ENCODE peak calls at places on chromosome 9, in seven cellular contexts. V is HepG2, Z is transverse colon, K is spleen, L is stomach, O is esophagus muscularis mucosa, B is prostate gland. J is an unnamed sample.

GRCh38 chr9:11726659-11727058 is 966.5 kb upstream of the TYRP1 start:
- DNase-seq in V (no peak), Z (no peak), K (no peak), L (no peak), O (no peak), B (no peak), J (no peak)

GRCh38 chr9:6632516-6633328 is 12.8 kb downstream of the GLDC start:
- DNase-seq in V (peak), Z (peak), K (peak), L (no peak), O (no peak), B (no peak), J (no peak)

GRCh38 chr9:120528834-120529233 is 51.1 kb downstream of the CDK5RAP2 start:
- DNase-seq in V (no peak), Z (no peak), K (no peak), L (no peak), O (no peak), B (no peak), J (no peak)

GRCh38 chr9:76456202-76456926 is 2.6 kb upstream of the GCNT1 start:
- DNase-seq in V (peak), Z (peak), K (peak), L (peak), O (no peak), B (peak), J (no peak)

GRCh38 chr9:95004452-95005275 is 278.2 kb downstream of the AOPEP start:
- DNase-seq in V (peak), Z (peak), K (peak), L (peak), O (no peak), B (peak), J (peak)

GRCh38 chr9:15416880-15417279 is 5.8 kb upstream of the SNAPC3 start:
- DNase-seq in V (peak), Z (peak), K (no peak), L (peak), O (no peak), B (no peak), J (no peak)

GRCh38 chr9:89663264-89663970 is 58.6 kb downstream of the GADD45G start:
- DNase-seq in V (no peak), Z (no peak), K (peak), L (no peak), O (no peak), B (no peak), J (peak)

GRCh38 chr9:108761530-108762347 is 94.0 kb downstream of the ACTL7B start:
- DNase-seq in V (peak), Z (peak), K (no peak), L (peak), O (no peak), B (peak), J (peak)

GRCh38 chr9:95494022-95494415 is 22.8 kb downstream of the PTCH1 start:
- DNase-seq in V (no peak), Z (peak), K (peak), L (no peak), O (no peak), B (no peak), J (no peak)

GRCh38 chr9:115952667-115953316 is 200.8 kb upstream of the PAPPA start:
- DNase-seq in V (peak), Z (no peak), K (no peak), L (no peak), O (no peak), B (no peak), J (no peak)

GRCh38 chr9:83965350-83966208 is 14.4 kb downstream of the HNRNPK start:
- DNase-seq in V (peak), Z (no peak), K (no peak), L (no peak), O (no peak), B (no peak), J (no peak)

GRCh38 chr9:15277400-15278137 is 29.4 kb downstream of the TTC39B start:
- DNase-seq in V (peak), Z (no peak), K (no peak), L (no peak), O (no peak), B (no peak), J (no peak)

GRCh38 chr9:89885156-89885555 is 280.3 kb downstream of the GADD45G start:
- DNase-seq in V (no peak), Z (no peak), K (peak), L (peak), O (peak), B (no peak), J (peak)

GRCh38 chr9:29393064-29393463 is 1819.8 kb upstream of the C9orf72 start:
- DNase-seq in V (no peak), Z (no peak), K (no peak), L (no peak), O (no peak), B (no peak), J (no peak)

GRCh38 chr9:124297553-124297905 is 39.8 kb downstream of the NEK6 start:
- DNase-seq in V (peak), Z (peak), K (no peak), L (peak), O (no peak), B (peak), J (peak)

GRCh38 chr9:102185962-102186361 is 447.5 kb upstream of the GRIN3A start:
- DNase-seq in V (no peak), Z (no peak), K (no peak), L (no peak), O (no peak), B (no peak), J (no peak)

GRCh38 chr9:118223111-118223510 is 518.9 kb downstream of the TLR4 start:
- DNase-seq in V (no peak), Z (no peak), K (no peak), L (no peak), O (no peak), B (no peak), J (no peak)

GRCh38 chr9:7936201-7936600 is 136.6 kb upstream of the DMAC1 start:
- DNase-seq in V (no peak), Z (no peak), K (no peak), L (no peak), O (no peak), B (no peak), J (no peak)

GRCh38 chr9:92738661-92739081 is 26.0 kb downstream of the BICD2 start:
- DNase-seq in V (no peak), Z (no peak), K (peak), L (peak), O (no peak), B (peak), J (no peak)

DNA sequence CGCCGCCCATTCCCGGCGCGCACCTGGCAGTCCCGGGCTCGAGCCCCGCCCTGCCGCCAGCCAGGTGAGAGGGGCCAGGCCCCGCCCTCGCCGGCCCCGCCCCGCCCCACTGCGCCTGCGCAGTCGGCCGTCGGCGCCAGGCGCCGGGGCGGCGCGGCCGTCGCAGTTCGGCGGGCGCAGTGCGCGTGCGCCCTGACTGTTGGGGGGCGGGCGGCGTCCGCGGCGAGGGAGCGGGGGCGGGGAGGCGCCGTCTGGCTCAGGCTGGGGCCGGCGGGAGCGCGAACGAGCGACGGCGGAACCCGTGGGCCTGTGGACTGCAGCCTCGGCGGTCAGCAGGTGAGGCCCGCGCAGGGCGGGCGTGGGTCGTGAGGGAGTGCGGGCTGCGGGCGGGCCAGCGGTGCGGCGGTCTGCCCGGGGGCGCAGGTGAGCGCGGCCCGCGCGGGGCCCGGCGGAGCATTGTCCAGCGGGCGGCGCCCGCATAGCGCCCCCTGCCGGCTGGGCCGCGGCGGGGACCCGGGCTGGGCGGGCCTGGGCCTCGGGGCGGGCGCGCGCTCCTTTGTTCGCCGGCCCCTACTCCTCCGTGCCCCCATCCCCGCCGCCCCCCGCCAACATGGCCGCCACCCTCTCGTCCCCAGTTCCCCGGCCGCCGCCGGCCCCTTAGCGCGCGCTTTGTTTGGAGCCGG is at the start of gene SPIN1:
- DNase-seq in V (peak), Z (peak), K (peak), L (peak), O (peak), B (peak), J (peak)
- TF ChIP-seq CTCF in V (peak), Z (peak), K (peak), L (peak), O (peak), B (peak), J (no peak)

GRCh38 chr9:91428927-91429351 is 5.3 kb upstream of the NFIL3 start:
- DNase-seq in V (no peak), Z (no peak), K (no peak), L (no peak), O (no peak), B (no peak), J (peak)

GRCh38 chr9:91428431-91428830 is 4.8 kb upstream of the NFIL3 start:
- DNase-seq in V (no peak), Z (no peak), K (no peak), L (no peak), O (no peak), B (no peak), J (no peak)

GRCh38 chr9:91426123-91426745 is 2.6 kb upstream of the NFIL3 start:
- DNase-seq in V (peak), Z (no peak), K (no peak), L (no peak), O (no peak), B (peak), J (no peak)

GRCh38 chr9:91429501-91429900 is 5.9 kb upstream of the NFIL3 start:
- DNase-seq in V (no peak), Z (no peak), K (no peak), L (no peak), O (no peak), B (no peak), J (no peak)

DNA sequence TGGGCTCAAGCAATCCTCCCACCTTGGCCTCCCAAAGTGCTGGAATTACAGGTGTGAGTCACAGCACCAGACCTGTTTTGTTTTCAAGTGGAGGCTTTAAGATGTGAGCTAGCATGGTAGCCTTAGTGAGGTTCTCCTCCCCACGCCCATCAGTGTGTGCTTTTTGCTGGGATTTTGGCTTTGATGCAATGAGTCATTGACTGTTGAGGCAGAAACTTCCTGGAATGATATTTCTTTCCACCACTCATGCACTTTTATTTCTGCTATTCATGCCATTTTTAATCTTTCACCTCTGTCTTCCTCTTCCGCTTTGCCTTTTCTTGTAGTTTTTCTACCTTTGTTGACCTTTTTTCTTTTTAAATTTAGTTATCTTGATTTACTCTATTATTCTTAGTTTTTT is 4.2 kb upstream of the NFIL3 start:
- DNase-seq in V (peak), Z (no peak), K (no peak), L (no peak), O (no peak), B (no peak), J (no peak)
- TF ChIP-seq POLR2AphosphoS5 in V (no peak), Z (no peak), K (no peak), L (peak), O (no peak), B (no peak), J (no peak)

GRCh38 chr9:86971742-86972141 is 24.4 kb upstream of the GAS1 start:
- DNase-seq in V (no peak), Z (no peak), K (no peak), L (no peak), O (no peak), B (no peak), J (no peak)
- TF ChIP-seq CTCF in V (no peak), Z (no peak), K (no peak), L (no peak), O (no peak), B (no peak), J (no peak)

DNA sequence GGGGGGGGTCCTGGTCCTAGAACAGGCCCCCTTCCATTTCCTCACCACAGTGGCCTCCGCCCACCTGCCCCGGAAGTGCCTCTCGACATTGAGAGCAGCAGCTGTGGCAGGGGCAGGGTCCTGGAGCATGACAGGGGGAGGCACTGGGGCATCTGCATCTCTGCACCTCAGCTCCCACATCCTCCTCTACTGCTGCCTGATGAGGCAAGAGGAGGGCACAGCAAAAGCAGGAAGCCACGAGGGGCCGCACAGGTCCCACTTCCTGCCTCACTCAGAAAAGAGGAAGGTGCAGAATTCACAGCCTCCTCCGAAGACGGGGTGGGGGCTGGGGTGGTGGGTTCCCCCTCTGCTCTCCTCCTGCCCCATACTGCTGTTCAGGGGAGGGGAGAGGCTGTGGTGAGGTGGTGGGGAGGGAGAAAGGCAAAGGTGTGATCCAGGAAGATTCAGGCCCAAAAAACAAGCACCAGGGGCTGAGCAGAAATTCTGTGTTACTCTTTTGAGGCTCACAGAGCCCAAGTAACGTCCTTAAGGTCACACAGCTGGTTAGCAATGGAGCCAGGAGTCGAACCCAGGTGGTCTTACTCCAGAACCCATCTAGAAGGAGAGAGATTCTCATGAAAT is 14.7 kb downstream of the AKNA start:
- DNase-seq in V (no peak), Z (peak), K (peak), L (peak), O (no peak), B (no peak), J (peak)
- TF ChIP-seq POLR2AphosphoS5 in V (no peak), Z (no peak), K (peak), L (peak), O (peak), B (no peak), J (no peak)

GRCh38 chr9:69147041-69147834 is 26.8 kb upstream of the TJP2 start:
- DNase-seq in V (no peak), Z (no peak), K (no peak), L (no peak), O (peak), B (peak), J (no peak)

GRCh38 chr9:69145148-69145547 is 28.9 kb upstream of the TJP2 start:
- DNase-seq in V (no peak), Z (no peak), K (no peak), L (no peak), O (no peak), B (peak), J (no peak)

GRCh38 chr9:69151506-69151905 is 22.6 kb upstream of the TJP2 start:
- DNase-seq in V (no peak), Z (no peak), K (no peak), L (no peak), O (no peak), B (no peak), J (no peak)

GRCh38 chr9:69153707-69154521 is 20.2 kb upstream of the TJP2 start:
- DNase-seq in V (peak), Z (no peak), K (no peak), L (no peak), O (no peak), B (no peak), J (no peak)

DNA sequence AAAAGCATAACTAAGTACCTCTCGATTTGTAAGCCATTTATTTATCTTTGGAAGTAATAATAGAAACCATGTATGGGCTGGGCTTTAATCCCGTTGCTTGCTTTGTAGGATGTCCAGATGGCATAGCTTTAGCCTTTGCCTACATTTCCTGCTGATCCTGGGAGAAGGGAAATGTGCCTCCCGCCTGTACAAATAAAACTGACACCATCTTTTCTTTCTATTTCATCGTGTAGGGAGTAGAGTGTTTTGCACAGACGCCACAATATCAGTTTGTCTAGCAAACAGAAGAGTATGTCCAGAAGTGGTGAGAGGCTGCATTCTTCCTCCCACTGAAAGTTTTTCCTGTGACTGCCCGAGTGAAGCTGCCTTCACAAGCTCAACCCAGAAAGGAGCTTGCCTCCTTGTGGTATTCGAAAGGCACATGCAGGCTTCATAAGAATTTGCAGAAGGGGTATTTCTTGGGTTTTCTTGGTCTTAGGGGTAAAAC is 24.7 kb upstream of the TJP2 start:
- DNase-seq in V (no peak), Z (no peak), K (no peak), L (no peak), O (peak), B (no peak), J (no peak)
- TF ChIP-seq CTCF in V (no peak), Z (no peak), K (no peak), L (no peak), O (peak), B (no peak), J (peak)

DNA sequence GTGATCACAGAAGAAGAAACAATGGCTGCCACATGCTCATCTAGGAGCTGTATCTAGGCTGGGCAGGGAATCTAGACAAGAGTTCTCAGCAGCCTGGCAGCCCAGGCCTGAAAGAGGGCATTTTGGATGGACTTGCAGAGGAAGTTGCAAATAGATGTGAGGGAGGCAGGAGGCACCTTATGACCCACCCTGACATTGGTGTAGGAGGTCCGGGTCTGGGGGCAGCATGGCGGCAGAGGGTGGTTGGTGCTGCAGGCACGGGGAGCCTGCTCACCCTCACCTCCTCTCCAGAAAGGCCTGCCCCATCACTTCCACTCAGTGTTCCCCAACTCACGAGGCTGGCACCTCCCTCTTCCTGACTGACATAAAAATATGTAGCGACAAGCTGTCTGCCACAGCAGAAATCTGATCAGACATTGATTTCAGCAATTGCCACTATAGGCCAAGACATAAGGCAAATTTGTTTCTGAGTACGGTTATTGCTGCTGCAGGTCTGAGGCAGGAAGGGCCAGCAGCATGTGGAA is 217.6 kb downstream of the PBX3 start:
- DNase-seq in V (no peak), Z (no peak), K (no peak), L (no peak), O (peak), B (no peak), J (no peak)
- TF ChIP-seq POLR2AphosphoS5 in V (no peak), Z (no peak), K (no peak), L (no peak), O (no peak), B (no peak), J (no peak)

GRCh38 chr9:97696025-97696822 is 916 bp downstream of the XPA start:
- DNase-seq in V (peak), Z (no peak), K (no peak), L (no peak), O (no peak), B (no peak), J (no peak)

GRCh38 chr9:97695390-97695789 is 1.8 kb downstream of the XPA start:
- DNase-seq in V (no peak), Z (no peak), K (no peak), L (no peak), O (no peak), B (no peak), J (no peak)

GRCh38 chr9:97698865-97699264 is 1.7 kb upstream of the XPA start:
- DNase-seq in V (no peak), Z (no peak), K (peak), L (no peak), O (no peak), B (no peak), J (no peak)

GRCh38 chr9:97697837-97698236 is 697 bp upstream of the XPA start:
- DNase-seq in V (no peak), Z (no peak), K (no peak), L (no peak), O (no peak), B (no peak), J (no peak)

DNA sequence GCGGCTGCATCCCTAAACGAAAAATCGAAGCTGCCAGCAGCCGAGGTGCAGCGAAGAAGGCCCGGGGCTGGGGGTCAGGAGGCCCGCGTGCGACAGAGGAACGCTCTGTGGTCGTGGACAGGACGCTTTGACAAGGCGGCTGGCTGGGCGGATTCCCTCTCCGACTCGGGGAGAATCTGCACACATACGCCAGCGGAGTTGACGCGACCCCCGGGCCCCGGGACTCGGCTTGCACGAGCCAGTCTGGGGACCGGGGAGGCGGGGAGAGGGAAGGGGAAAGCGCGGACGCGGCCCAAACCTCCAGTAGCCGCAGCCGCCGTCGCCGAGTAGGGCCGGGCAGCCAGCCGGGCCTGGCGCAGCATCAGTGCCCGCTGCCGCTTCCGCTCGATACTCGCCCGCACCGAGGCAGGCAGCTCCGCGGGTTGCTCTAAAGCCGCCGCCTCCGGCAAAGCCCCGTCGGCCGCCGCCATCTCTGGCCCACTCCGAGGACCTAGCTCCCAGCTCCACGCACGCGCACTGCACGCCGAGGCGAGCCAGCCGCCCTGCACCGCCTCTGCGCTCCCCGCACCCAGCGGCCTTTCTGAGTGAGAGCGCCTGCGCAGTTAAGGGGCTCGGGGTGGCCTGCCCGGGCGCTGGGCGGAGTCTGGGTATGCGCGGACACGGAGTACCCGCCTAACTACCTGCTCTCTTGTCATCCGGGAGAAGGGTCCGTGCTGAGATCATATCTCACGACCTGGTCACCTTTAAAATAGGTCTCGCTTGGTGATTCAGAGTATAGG is at the start of gene XPA:
- DNase-seq in V (peak), Z (peak), K (peak), L (peak), O (peak), B (peak), J (peak)
- TF ChIP-seq CTCF in V (no peak), Z (no peak), K (no peak), L (no peak), O (no peak), B (no peak), J (no peak)